ENCODE peak calls at places on chromosome 12, in ten cellular contexts. S is endothelial cell, B is kidney epithelial cell, N is lower lobe of right lung, H is Peyer's patch, X is AG09309, K is endodermal cell, P is AG04450, M is nephron progenitor cell, D is H9. V is an unnamed sample.

GRCh38 chr12:47004634-47005033 is 74.8 kb upstream of the PCED1B start:
- DNase-seq in D (no peak), S (no peak), X (no peak), M (no peak), N (no peak), H (no peak), B (no peak), K (no peak), P (no peak), V (no peak)

GRCh38 chr12:132711169-132711843 is 664 bp downstream of the PGAM5 start:
- DNase-seq in N (no peak), H (no peak), B (no peak), X (no peak), P (no peak), S (peak), K (no peak), M (peak), D (no peak), V (peak)

GRCh38 chr12:51517800-51518199 is 73.2 kb upstream of the SCN8A start:
- DNase-seq in D (peak), M (no peak), B (no peak), P (no peak), S (no peak), K (peak), N (no peak), X (no peak), H (no peak), V (no peak)

GRCh38 chr12:125892276-125892675 is 827.0 kb downstream of the AACS start:
- DNase-seq in P (no peak), X (no peak), M (no peak), B (no peak), S (no peak), N (no peak), K (no peak), D (no peak), H (no peak), V (no peak)

GRCh38 chr12:1935700-1936378 is 17.4 kb upstream of the CACNA2D4 start:
- DNase-seq in K (peak), S (no peak), N (no peak), B (no peak), P (no peak), H (no peak), M (no peak), D (peak), X (no peak), V (no peak)

GRCh38 chr12:52356762-52357580 is 10.3 kb downstream of the KRT85 start:
- DNase-seq in B (no peak), N (no peak), H (no peak), X (no peak), D (no peak), M (no peak), S (no peak), K (peak), P (no peak), V (no peak)

GRCh38 chr12:104669057-104669770 is 212.5 kb downstream of the CHST11 start:
- DNase-seq in H (no peak), K (peak), D (no peak), M (peak), X (no peak), N (peak), S (no peak), P (no peak), B (no peak), V (no peak)

GRCh38 chr12:132040906-132041606 is 91.3 kb downstream of the EP400 start:
- DNase-seq in B (no peak), K (no peak), S (no peak), N (no peak), H (no peak), P (no peak), X (no peak), D (no peak), M (no peak), V (no peak)

GRCh38 chr12:54148560-54149439 is 40.0 kb downstream of the SMUG1 start:
- DNase-seq in X (no peak), M (peak), N (no peak), K (no peak), P (no peak), S (no peak), B (no peak), H (no peak), D (no peak), V (no peak)

GRCh38 chr12:64036414-64036813 is 185.7 kb downstream of the KICS2 start:
- DNase-seq in M (no peak), B (no peak), X (peak), N (no peak), P (no peak), K (no peak), D (no peak), H (no peak), S (no peak), V (no peak)

GRCh38 chr12:85549658-85550057 is 269.6 kb downstream of the ALX1 start:
- DNase-seq in M (no peak), K (no peak), S (no peak), B (no peak), X (no peak), P (no peak), N (no peak), D (no peak), H (no peak), V (no peak)

GRCh38 chr12:28568709-28569108 is 378.5 kb downstream of the CCDC91 start:
- DNase-seq in H (no peak), B (no peak), K (no peak), S (no peak), D (no peak), N (no peak), M (no peak), P (no peak), X (no peak), V (no peak)

GRCh38 chr12:39592295-39592694 is 27.3 kb downstream of the ABCD2 start:
- DNase-seq in P (no peak), M (no peak), X (no peak), D (no peak), K (no peak), H (no peak), B (no peak), S (no peak), N (no peak), V (no peak)

GRCh38 chr12:13251496-13251895 is 55.0 kb downstream of the EMP1 start:
- DNase-seq in X (no peak), H (no peak), K (peak), S (no peak), M (no peak), N (no peak), P (no peak), D (no peak), B (no peak), V (no peak)

GRCh38 chr12:92085040-92085439 is 60.6 kb downstream of the BTG1 start:
- DNase-seq in M (no peak), B (no peak), D (no peak), X (no peak), N (no peak), S (no peak), P (no peak), K (no peak), H (no peak), V (no peak)

GRCh38 chr12:54016478-54016964 is 7.7 kb downstream of the HOXC8 start:
- DNase-seq in M (peak), D (no peak), S (no peak), N (no peak), H (no peak), X (peak), P (no peak), K (peak), B (no peak), V (no peak)

GRCh38 chr12:34244608-34245007 is 222.3 kb downstream of the ALG10 start:
- DNase-seq in X (no peak), D (no peak), N (no peak), H (no peak), K (no peak), P (no peak), B (no peak), S (no peak), M (no peak), V (no peak)

GRCh38 chr12:132672678-132673077 is 14.5 kb downstream of the POLE start:
- DNase-seq in B (no peak), X (no peak), H (no peak), K (no peak), D (no peak), N (no peak), S (no peak), M (no peak), P (no peak), V (no peak)

GRCh38 chr12:103801709-103802585 is 39.1 kb downstream of the NT5DC3 start:
- DNase-seq in H (no peak), P (no peak), S (no peak), B (peak), K (peak), N (no peak), D (no peak), X (no peak), M (no peak), V (no peak)

GRCh38 chr12:129337413-129337812 is 484.1 kb downstream of the GLT1D1 start:
- DNase-seq in H (no peak), K (peak), D (peak), P (no peak), M (no peak), B (no peak), X (no peak), S (no peak), N (no peak), V (no peak)

GRCh38 chr12:64739778-64740177 is 19.4 kb downstream of the GNS start:
- DNase-seq in K (no peak), P (no peak), X (no peak), N (no peak), D (no peak), H (no peak), B (no peak), M (no peak), S (no peak), V (no peak)

GRCh38 chr12:89665556-89665955 is 43.1 kb downstream of the ATP2B1 start:
- DNase-seq in D (no peak), P (no peak), K (no peak), B (no peak), S (no peak), M (no peak), H (no peak), X (no peak), N (no peak), V (no peak)

GRCh38 chr12:52203126-52203921 is 11.5 kb upstream of the KRT80 start:
- DNase-seq in D (no peak), S (no peak), N (peak), X (no peak), H (no peak), K (peak), M (peak), P (no peak), B (peak), V (peak)

GRCh38 chr12:15209782-15210181 is 11.4 kb downstream of the RERG start:
- DNase-seq in K (no peak), S (no peak), B (no peak), M (no peak), P (no peak), X (peak), H (no peak), N (no peak), D (no peak), V (no peak)

DNA sequence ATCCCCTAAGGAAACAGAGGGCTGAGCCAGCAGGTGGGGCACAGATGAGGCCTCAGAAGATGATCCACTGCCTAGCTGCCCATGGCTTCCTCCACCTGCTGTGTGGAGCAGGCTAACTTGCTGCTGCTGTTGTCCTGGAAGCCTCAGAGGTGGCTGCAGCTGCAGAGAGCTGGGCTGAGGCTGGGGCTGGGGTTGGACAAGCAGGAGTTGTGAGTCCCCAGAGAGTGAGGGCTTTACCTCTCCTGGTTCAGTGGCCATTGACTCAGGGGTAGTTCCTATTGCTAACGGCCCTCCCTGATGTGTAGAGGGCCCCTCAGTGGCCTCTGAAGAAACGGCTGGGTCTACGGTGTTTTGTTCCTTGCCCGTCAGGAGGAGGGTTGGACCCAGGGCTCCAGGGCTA is 13.7 kb upstream of the PRKAG1 start:
- DNase-seq in X (no peak), H (no peak), P (no peak), B (no peak), N (no peak), D (no peak), S (no peak), K (no peak), M (no peak), V (no peak)
- TF ChIP-seq CTCF in X (no peak), H (no peak), P (no peak), B (no peak), N (no peak), D (no peak), S (no peak), K (no peak), M (no peak), V (no peak)

DNA sequence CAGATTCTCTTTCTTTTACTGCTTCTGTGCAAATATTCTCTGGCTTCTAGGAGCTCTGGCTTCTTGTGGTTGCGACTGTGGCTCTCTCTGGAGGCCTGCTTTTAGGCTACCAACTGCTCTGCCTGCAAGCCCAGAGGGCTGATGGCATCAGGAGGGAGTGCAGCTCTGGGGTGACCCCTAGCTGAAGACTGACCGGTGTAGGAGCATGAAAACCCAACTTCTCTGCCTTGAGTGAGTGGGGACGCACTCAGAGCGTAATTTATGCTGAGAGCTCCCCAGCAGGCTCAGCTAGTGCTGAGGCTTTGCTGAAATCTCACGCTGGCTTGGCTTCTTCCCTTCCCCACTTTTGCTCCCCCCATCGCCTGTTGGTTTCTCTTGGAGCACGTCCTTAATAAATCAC is 29.9 kb upstream of the RBM19 start:
- DNase-seq in H (no peak), D (peak), B (no peak), P (no peak), X (no peak), M (no peak), S (peak), K (peak), N (no peak), V (no peak)
- TF ChIP-seq CTCF in H (no peak), D (peak), B (no peak), P (no peak), X (no peak), M (no peak), S (no peak), K (peak), N (no peak), V (no peak)

DNA sequence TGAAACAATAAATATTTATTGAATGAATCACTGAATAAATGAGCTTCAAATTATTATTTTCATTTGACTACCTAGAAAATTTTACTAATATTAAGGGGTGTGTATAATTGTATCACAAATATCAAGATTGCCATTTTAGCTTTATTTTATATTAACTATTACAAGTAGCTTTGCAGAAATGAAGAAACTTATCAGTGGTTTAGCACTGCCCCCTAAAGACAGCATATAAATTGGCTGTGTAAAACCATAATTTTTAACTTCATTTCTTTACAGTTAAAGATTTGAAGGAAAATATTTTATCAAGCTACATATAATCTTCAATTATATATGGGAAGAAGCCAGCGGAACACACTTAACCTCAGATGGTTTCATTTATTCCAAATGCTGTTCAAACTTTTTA is 11.4 kb downstream of the GARIN6 start:
- DNase-seq in X (no peak), D (no peak), M (no peak), S (no peak), B (no peak), P (no peak), N (no peak), K (no peak), H (no peak), V (no peak)
- TF ChIP-seq CTCF in X (peak), D (peak), M (no peak), S (peak), B (peak), P (peak), N (no peak), K (peak), H (no peak), V (no peak)

GRCh38 chr12:55963760-55964159 is 2.1 kb downstream of the PMEL start:
- DNase-seq in S (no peak), P (no peak), M (no peak), X (no peak), H (no peak), K (no peak), N (no peak), D (no peak), B (no peak), V (no peak)

GRCh38 chr12:55965941-55966407 is at the start of gene PMEL:
- DNase-seq in X (no peak), B (no peak), M (peak), K (peak), N (no peak), S (peak), H (no peak), P (no peak), D (peak), V (peak)

GRCh38 chr12:55969356-55969755 is 2.7 kb downstream of the CDK2 start:
- DNase-seq in X (no peak), M (no peak), P (no peak), H (no peak), K (no peak), D (no peak), N (no peak), S (no peak), B (no peak), V (no peak)

GRCh38 chr12:55965240-55965639 is 602 bp downstream of the PMEL start:
- DNase-seq in S (no peak), M (peak), K (peak), D (peak), H (no peak), B (no peak), N (no peak), P (no peak), X (no peak), V (peak)

GRCh38 chr12:55966408-55967281 is at the start of gene CDK2:
- DNase-seq in M (peak), N (peak), P (no peak), D (peak), K (peak), X (no peak), H (peak), B (no peak), S (peak), V (peak)
- TF ChIP-seq CTCF in M (no peak), N (no peak), P (no peak), D (no peak), K (no peak), X (no peak), H (no peak), B (no peak), S (no peak), V (no peak)

GRCh38 chr12:88223519-88223918 is 81.4 kb downstream of the TMTC3 start:
- DNase-seq in K (no peak), X (no peak), P (no peak), M (no peak), H (no peak), D (no peak), N (no peak), B (no peak), S (no peak), V (no peak)

GRCh38 chr12:88227263-88227662 is 85.2 kb downstream of the TMTC3 start:
- DNase-seq in N (no peak), X (no peak), S (no peak), M (no peak), K (no peak), D (no peak), B (no peak), P (no peak), H (no peak), V (no peak)

GRCh38 chr12:88225776-88226175 is 83.7 kb downstream of the TMTC3 start:
- DNase-seq in P (no peak), M (no peak), D (no peak), H (no peak), K (no peak), X (no peak), S (no peak), B (no peak), N (no peak), V (no peak)

GRCh38 chr12:88227871-88228270 is 85.8 kb downstream of the TMTC3 start:
- DNase-seq in D (no peak), M (no peak), H (no peak), X (no peak), B (no peak), N (no peak), K (no peak), P (no peak), S (no peak), V (no peak)

GRCh38 chr12:88228720-88229119 is 86.6 kb downstream of the TMTC3 start:
- DNase-seq in S (no peak), H (no peak), X (no peak), P (no peak), K (no peak), B (no peak), D (no peak), N (no peak), M (no peak), V (no peak)
- TF ChIP-seq CTCF in S (no peak), H (no peak), X (no peak), P (no peak), K (peak), B (no peak), D (peak), N (no peak), M (no peak), V (no peak)

DNA sequence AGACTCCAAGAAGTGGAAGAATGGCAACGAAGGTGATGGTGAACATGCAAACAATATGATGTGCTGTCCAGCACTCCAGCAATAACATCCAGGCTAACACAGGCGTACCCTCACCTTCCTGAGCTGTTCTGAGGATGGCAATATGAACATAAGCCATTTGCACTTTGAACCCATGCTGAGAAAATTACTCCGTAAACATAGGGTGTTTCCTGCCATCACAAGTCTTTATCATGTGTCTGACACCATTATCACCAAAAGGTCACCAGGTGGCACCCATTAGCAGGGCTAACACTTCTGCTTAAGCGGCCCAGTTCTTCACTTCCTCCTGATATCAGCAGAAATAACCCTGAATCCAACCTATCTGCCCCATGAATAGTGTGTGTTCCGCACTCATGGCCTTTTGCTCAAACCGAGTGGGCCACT is 482.8 kb downstream of the MED13L start:
- DNase-seq in S (no peak), M (no peak), H (no peak), K (peak), P (no peak), B (no peak), D (no peak), N (no peak), X (no peak), V (no peak)
- TF ChIP-seq CTCF in S (no peak), M (no peak), H (no peak), K (peak), P (no peak), B (no peak), D (peak), N (no peak), X (no peak), V (no peak)

DNA sequence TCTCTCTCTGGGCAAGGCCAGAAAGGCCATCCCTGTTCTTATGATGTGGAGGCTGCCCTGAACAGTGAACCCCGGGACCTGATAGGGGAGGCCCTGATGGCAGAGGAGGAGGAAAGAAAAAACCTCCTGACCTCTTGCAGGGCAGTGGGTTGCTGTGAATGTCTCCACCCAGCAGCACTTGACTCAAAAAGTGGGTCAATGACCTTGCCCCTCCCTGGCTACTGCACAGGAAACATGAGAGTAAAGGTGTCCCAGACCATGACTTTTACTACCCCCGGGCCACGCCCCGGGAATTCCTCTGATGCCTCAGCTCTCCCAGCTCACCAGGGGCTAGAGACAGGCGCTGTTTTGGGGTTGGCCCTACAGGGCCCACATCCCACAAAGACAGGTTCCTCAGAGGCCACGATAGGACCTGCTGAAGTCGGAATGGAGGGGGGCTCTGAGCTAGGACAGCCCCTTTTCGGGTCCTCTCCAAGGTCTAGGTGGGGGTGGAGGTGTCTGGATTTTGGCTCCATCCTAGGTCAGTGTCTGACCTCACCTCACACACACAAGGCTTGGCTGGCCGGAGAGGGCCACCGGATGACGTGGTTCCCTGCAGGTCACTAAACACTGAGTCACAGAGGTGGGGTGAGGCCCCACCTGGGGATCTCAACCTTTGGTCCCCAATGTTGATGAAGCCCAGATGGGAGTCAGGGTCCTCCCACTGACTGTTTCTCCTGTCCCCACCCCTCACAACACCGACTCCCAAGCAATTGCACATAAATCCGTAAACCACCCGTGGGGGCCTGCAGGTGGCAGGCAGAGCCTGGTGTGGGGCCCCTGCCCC is 1.6 kb downstream of the RHOF start:
- DNase-seq in S (no peak), D (no peak), H (no peak), M (no peak), P (no peak), X (no peak), K (no peak), B (no peak), N (no peak), V (no peak)
- TF ChIP-seq CTCF in S (no peak), D (no peak), H (no peak), M (no peak), P (no peak), X (no peak), K (no peak), B (peak), N (no peak), V (no peak)

GRCh38 chr12:106956048-106956935 is 585 bp downstream of the TMEM263 start:
- DNase-seq in H (peak), D (peak), B (peak), P (peak), X (peak), S (peak), M (peak), K (peak), N (peak), V (peak)
- TF ChIP-seq CTCF in H (no peak), D (peak), B (peak), P (no peak), X (no peak), S (no peak), M (no peak), K (peak), N (peak), V (no peak)